ENCODE peak calls at places on chromosome 7, in eight cellular contexts. Y is PC-9, Q is GM20000, K is lower lobe of right lung, O is IMR-90, G is GM04504, M is NCI-H1417 treated with DMSO at 0.1 percent for 48 hours, P is B cell. U is an unnamed sample.

GRCh38 chr7:27600247-27600646 is 62.4 kb downstream of the HIBADH start:
- DNase-seq in Y (no peak), Q (no peak), K (no peak), O (no peak), G (no peak), M (no peak), P (no peak), U (no peak)

GRCh38 chr7:107027208-107027607 is 17.3 kb upstream of the PRKAR2B start:
- DNase-seq in Y (no peak), Q (no peak), K (no peak), O (no peak), G (no peak), M (no peak), P (no peak), U (no peak)

GRCh38 chr7:46855851-46856250 is 726.1 kb downstream of the TNS3 start:
- DNase-seq in Y (no peak), Q (no peak), K (no peak), O (no peak), G (peak; percentile 40), M (no peak), P (no peak), U (no peak)

GRCh38 chr7:100835903-100836811 is 8.8 kb upstream of the EPHB4 start:
- DNase-seq in Y (peak; percentile 89), Q (peak; percentile 13), K (peak; percentile 65), O (no peak), G (no peak), M (no peak), P (no peak), U (no peak)

GRCh38 chr7:96418600-96418999 is 96.7 kb upstream of the SLC25A13 start:
- DNase-seq in Y (no peak), Q (no peak), K (no peak), O (no peak), G (no peak), M (no peak), P (no peak), U (no peak)

GRCh38 chr7:156975620-156976019 is 26.1 kb downstream of the NOM1 start:
- DNase-seq in Y (no peak), Q (no peak), K (no peak), O (no peak), G (no peak), M (no peak), P (no peak), U (no peak)

GRCh38 chr7:141558544-141559183 is 7.5 kb downstream of the AGK start:
- DNase-seq in Y (no peak), Q (no peak), K (no peak), O (peak; percentile 55), G (no peak), M (peak; percentile 78), P (no peak), U (peak; percentile 14)

GRCh38 chr7:144854839-144855424 is 19.1 kb upstream of the TPK1 start:
- DNase-seq in Y (no peak), Q (no peak), K (no peak), O (no peak), G (no peak), M (peak; percentile 52), P (peak; percentile 23), U (no peak)

GRCh38 chr7:134905375-134905774 is 80.9 kb upstream of the AGBL3 start:
- DNase-seq in Y (no peak), Q (no peak), K (no peak), O (peak; percentile 96), G (peak; percentile 80), M (no peak), P (no peak), U (peak; percentile 74)

GRCh38 chr7:129169705-129170319 is 18.6 kb upstream of the SMO start:
- DNase-seq in Y (no peak), Q (peak; percentile 73), K (no peak), O (no peak), G (no peak), M (no peak), P (peak; percentile 65), U (no peak)

GRCh38 chr7:22393825-22394458 is 37.0 kb upstream of the RAPGEF5 start:
- DNase-seq in Y (no peak), Q (no peak), K (no peak), O (peak; percentile 48), G (peak; percentile 9), M (no peak), P (no peak), U (no peak)

GRCh38 chr7:38367301-38367700 is 93.9 kb upstream of the TARP start:
- DNase-seq in Y (no peak), Q (no peak), K (no peak), O (no peak), G (no peak), M (no peak), P (no peak), U (no peak)

GRCh38 chr7:74115326-74115725 is 31.7 kb downstream of the LIMK1 start:
- DNase-seq in Y (no peak), Q (no peak), K (no peak), O (no peak), G (no peak), M (no peak), P (no peak), U (no peak)

GRCh38 chr7:16660702-16661464 is 14.9 kb downstream of the BZW2 start:
- DNase-seq in Y (no peak), Q (no peak), K (no peak), O (peak; percentile 86), G (no peak), M (no peak), P (no peak), U (no peak)

GRCh38 chr7:104267701-104268368 is 60.0 kb upstream of the ORC5 start:
- DNase-seq in Y (no peak), Q (no peak), K (no peak), O (peak; percentile 28), G (no peak), M (no peak), P (no peak), U (no peak)

GRCh38 chr7:13946181-13946580 is 43.3 kb downstream of the ETV1 start:
- DNase-seq in Y (no peak), Q (no peak), K (no peak), O (peak; percentile 65), G (peak; percentile 12), M (no peak), P (no peak), U (peak; percentile 26)

GRCh38 chr7:23469961-23470250 is 385 bp downstream of the IGF2BP3 start:
- DNase-seq in Y (peak; percentile 25), Q (no peak), K (no peak), O (no peak), G (no peak), M (no peak), P (no peak), U (no peak)

GRCh38 chr7:8781166-8781565 is 347.8 kb downstream of the NXPH1 start:
- DNase-seq in Y (no peak), Q (no peak), K (no peak), O (no peak), G (no peak), M (no peak), P (no peak), U (no peak)

GRCh38 chr7:92644406-92645113 is 54.4 kb upstream of the FAM133B start:
- DNase-seq in Y (no peak), Q (no peak), K (no peak), O (peak; percentile 37), G (no peak), M (no peak), P (no peak), U (no peak)

GRCh38 chr7:39271386-39271785 is 293.7 kb downstream of the POU6F2 start:
- DNase-seq in Y (peak; percentile 7), Q (no peak), K (peak; percentile 73), O (no peak), G (no peak), M (no peak), P (no peak), U (no peak)